ENCODE peak calls at places on chromosomes 13 and 19, in four cellular contexts. E is NCI-H187 treated with DMSO at 0.1 percent for 48 hours; T is HTR-8/SVneo; P is stimulated activated CD4-positive, alpha-beta T cell treated with anti-CD3 and anti-CD28 coated beads, TNF-alpha, amount 100 ng/mL, for 48 hours. Z is an unnamed sample.

GRCh38 chr13:85535306-85535705 is 263.9 kb downstream of the SLITRK6 start:
- DNase-seq in T (no peak), P (no peak), E (no peak), Z (no peak)

GRCh38 chr19:33366127-33366526 is 7.4 kb upstream of the CEBPG start:
- DNase-seq in E (no peak), P (no peak), T (no peak), Z (no peak)

GRCh38 chr19:14370169-14370998 is 10.9 kb upstream of the ADGRE5 start:
- DNase-seq in T (no peak), E (no peak), P (no peak), Z (no peak)

GRCh38 chr13:44471686-44472085 is 98.1 kb downstream of the SERP2 start:
- DNase-seq in T (no peak), E (no peak), P (no peak), Z (no peak)

GRCh38 chr19:42132030-42132628 is at the start of gene POU2F2:
- DNase-seq in P (peak), E (no peak), T (no peak), Z (no peak)

GRCh38 chr19:38370299-38370698 is 4.1 kb upstream of the PSMD8 start:
- DNase-seq in E (no peak), T (no peak), P (no peak), Z (peak)

GRCh38 chr19:16441661-16442071 is 30.1 kb downstream of the EPS15L1 start:
- DNase-seq in P (no peak), E (no peak), T (no peak), Z (no peak)

GRCh38 chr19:17075860-17076538 is 422 bp downstream of the MYO9B start:
- DNase-seq in T (peak), P (peak), E (no peak), Z (no peak)

GRCh38 chr19:10660346-10660745 is 6.2 kb downstream of the ILF3 start:
- DNase-seq in T (no peak), P (no peak), E (no peak), Z (no peak)

GRCh38 chr19:11365557-11366117 is 8.8 kb upstream of the SWSAP1 start:
- DNase-seq in E (no peak), P (no peak), T (no peak), Z (no peak)